ENCODE peak calls at places on chromosome 1, in five cellular contexts. O is body of pancreas; K is stimulated activated CD8-positive, alpha-beta memory T cell treated with anti-CD3 and anti-CD28 coated beads, Interleukin-7, amount 100 ng/mL, for 1 hour; Q is mesothelial cell of epicardium; X is occipital lobe. L is an unnamed sample.

GRCh38 chr1:50427086-50427817 is 4.0 kb upstream of the DMRTA2 start:
- DNase-seq in Q (no peak), K (no peak), X (no peak), O (no peak), L (no peak)

GRCh38 chr1:248243204-248243603 is 12.0 kb downstream of the OR2M4 start:
- DNase-seq in Q (no peak), K (no peak), O (peak), X (no peak), L (peak)

GRCh38 chr1:174171078-174171477 is 11.8 kb downstream of the RABGAP1L start:
- DNase-seq in X (no peak), K (no peak), Q (no peak), O (no peak), L (no peak)

GRCh38 chr1:76179297-76179696 is 104.8 kb downstream of the ST6GALNAC3 start:
- DNase-seq in Q (no peak), O (no peak), K (no peak), X (no peak), L (no peak)

GRCh38 chr1:226498690-226499008 is 49.9 kb upstream of the STUM start:
- DNase-seq in K (no peak), X (no peak), O (no peak), Q (no peak), L (no peak)

GRCh38 chr1:189269011-189269410 is 1208.7 kb downstream of the BRINP3 start:
- DNase-seq in K (no peak), O (no peak), Q (no peak), X (no peak), L (no peak)

GRCh38 chr1:150567717-150568561 is 11.5 kb downstream of the MCL1 start:
- DNase-seq in O (peak), K (no peak), Q (peak), X (peak), L (peak)

GRCh38 chr1:23394664-23395063 is 25.0 kb upstream of the ZNF436 start:
- DNase-seq in Q (peak), O (peak), X (peak), K (no peak), L (peak)

GRCh38 chr1:185595835-185596667 is 138.1 kb upstream of the HMCN1 start:
- DNase-seq in X (no peak), K (peak), O (peak), Q (no peak), L (no peak)

GRCh38 chr1:71593523-71593922 is 512.7 kb upstream of the ZRANB2 start:
- DNase-seq in Q (no peak), K (no peak), O (no peak), X (no peak), L (no peak)

GRCh38 chr1:41891403-41891896 is 27.3 kb downstream of the HIVEP3 start:
- DNase-seq in X (no peak), O (peak), Q (no peak), K (no peak), L (peak)

GRCh38 chr1:63787875-63788274 is 14.1 kb downstream of the ROR1 start:
- DNase-seq in Q (no peak), X (no peak), K (no peak), O (no peak), L (no peak)

GRCh38 chr1:3912809-3913685 is 13.0 kb upstream of the C1orf174 start:
- DNase-seq in Q (no peak), K (no peak), O (no peak), X (no peak), L (no peak)

GRCh38 chr1:219066631-219067349 is 106.9 kb upstream of the LYPLAL1 start:
- DNase-seq in X (no peak), O (no peak), Q (no peak), K (no peak), L (no peak)

GRCh38 chr1:205791568-205792180 is 16.4 kb upstream of the RAB29 start:
- DNase-seq in Q (peak), O (peak), X (no peak), K (no peak), L (peak)

GRCh38 chr1:75134939-75135828 is 996 bp downstream of the LHX8 start:
- DNase-seq in X (no peak), O (no peak), K (no peak), Q (peak), L (no peak)

GRCh38 chr1:187267745-187268277 is 439.1 kb downstream of the PLA2G4A start:
- DNase-seq in Q (no peak), O (no peak), K (no peak), X (no peak), L (no peak)

GRCh38 chr1:17822741-17823426 is 67.8 kb downstream of the ACTL8 start:
- DNase-seq in Q (no peak), K (no peak), O (no peak), X (no peak), L (no peak)

GRCh38 chr1:31497601-31498000 is 78.7 kb upstream of the TINAGL1 start:
- DNase-seq in O (no peak), Q (no peak), X (no peak), K (no peak), L (no peak)

GRCh38 chr1:223137402-223138100 is 5.5 kb downstream of the TLR5 start:
- DNase-seq in Q (no peak), O (peak), X (no peak), K (no peak), L (no peak)

GRCh38 chr1:74681449-74681848 is 7.9 kb upstream of the ERICH3 start:
- DNase-seq in K (no peak), O (no peak), Q (no peak), X (no peak), L (no peak)

GRCh38 chr1:110134050-110134595 is 16.2 kb upstream of the SLC6A17 start:
- DNase-seq in K (no peak), X (no peak), Q (no peak), O (no peak), L (no peak)

GRCh38 chr1:999797-1000356 is at the start of gene HES4:
- DNase-seq in X (peak), Q (peak), K (peak), O (peak), L (peak)

GRCh38 chr1:98196012-98196411 is 275.2 kb upstream of the DPYD start:
- DNase-seq in Q (no peak), X (no peak), K (no peak), O (no peak), L (no peak)

GRCh38 chr1:206753141-206753540 is 17.4 kb upstream of the IL19 start:
- DNase-seq in Q (no peak), X (no peak), O (no peak), K (no peak), L (no peak)

GRCh38 chr1:29519108-29519507 is 282.8 kb downstream of the PTPRU start:
- DNase-seq in Q (peak), K (no peak), X (no peak), O (no peak), L (no peak)

GRCh38 chr1:147721711-147722110 is 38.7 kb downstream of the GJA5 start:
- DNase-seq in Q (no peak), O (no peak), X (no peak), K (no peak), L (no peak)

GRCh38 chr1:184022651-184023050 is 14.9 kb downstream of the COLGALT2 start:
- DNase-seq in Q (no peak), K (no peak), O (peak), X (no peak), L (peak)

GRCh38 chr1:171763764-171764163 is 17.7 kb upstream of the METTL13 start:
- DNase-seq in Q (no peak), O (no peak), X (no peak), K (no peak), L (no peak)

GRCh38 chr1:212771341-212771740 is 20.2 kb downstream of the NSL1 start:
- DNase-seq in O (no peak), K (no peak), X (no peak), Q (no peak), L (no peak)

GRCh38 chr1:16459503-16459902 is 19.0 kb downstream of the NECAP2 start:
- DNase-seq in Q (no peak), X (no peak), K (no peak), O (no peak), L (no peak)

GRCh38 chr1:109243221-109243620 is 6.1 kb upstream of the CELSR2 start:
- DNase-seq in O (no peak), K (no peak), X (no peak), Q (no peak), L (no peak)

GRCh38 chr1:21396516-21396915 is 43.4 kb upstream of the NBPF3 start:
- DNase-seq in O (no peak), K (no peak), X (no peak), Q (no peak), L (no peak)